ENCODE peak calls at places on chromosomes 4 and X, in four cellular contexts. J is H1, C is A549, L is WTC11. X is an unnamed sample.
A peak's percentile ranks its signal among the peaks of the same experiment; 100 is the strongest.

GRCh38 chr4:98260047-98260578 is 1.1 kb upstream of the RAP1GDS1 start:
- DNase-seq in C (peak; percentile 36), L (peak; percentile 56), J (no peak), X (peak; percentile 10)

GRCh38 chr4:15232725-15233597 is 194.9 kb upstream of the C1QTNF7 start:
- DNase-seq in J (no peak), C (no peak), L (no peak), X (peak; percentile 83)

GRCh38 chr4:14850374-14851097 is 151.7 kb upstream of the CPEB2 start:
- DNase-seq in L (no peak), J (no peak), C (no peak), X (no peak)

GRCh38 chrX:15566244-15566643 is 34.5 kb downstream of the ACE2 start:
- DNase-seq in L (no peak), C (no peak), J (no peak), X (no peak)

GRCh38 chr4:105280338-105280809 is 133.7 kb downstream of the TET2 start:
- DNase-seq in L (no peak), J (no peak), C (no peak), X (peak; percentile 97)

GRCh38 chr4:182062936-182063335 is 180.3 kb upstream of the TENM3 start:
- DNase-seq in C (no peak), J (no peak), L (no peak), X (peak; percentile 91)

GRCh38 chrX:42714981-42715688 is 62.8 kb downstream of the PPP1R2C start:
- DNase-seq in C (peak; percentile 20), J (peak; percentile 47), L (peak; percentile 58), X (no peak)

GRCh38 chrX:2708601-2709200 is 17.6 kb downstream of the CD99 start:
- DNase-seq in L (no peak), C (no peak), J (no peak), X (no peak)

GRCh38 chr4:30269850-30270249 is 450.3 kb upstream of the PCDH7 start:
- DNase-seq in C (no peak), L (no peak), J (no peak), X (no peak)

GRCh38 chr4:98747659-98748091 is 89.3 kb upstream of the TSPAN5 start:
- DNase-seq in J (no peak), L (no peak), C (no peak), X (no peak)

GRCh38 chrX:125205084-125205917 is 114.4 kb upstream of the TEX13C start:
- DNase-seq in J (peak; percentile 57), C (peak; percentile 41), L (peak; percentile 67), X (no peak)

GRCh38 chrX:125203737-125204578 is 115.7 kb upstream of the TEX13C start:
- DNase-seq in J (no peak), L (peak; percentile 46), C (no peak), X (no peak)

GRCh38 chrX:125202486-125203378 is 116.9 kb upstream of the TEX13C start:
- DNase-seq in C (no peak), L (peak; percentile 14), J (peak; percentile 48), X (no peak)

GRCh38 chrX:125203379-125203736 is 116.3 kb upstream of the TEX13C start:
- DNase-seq in C (no peak), L (no peak), J (peak; percentile 61), X (no peak)

DNA sequence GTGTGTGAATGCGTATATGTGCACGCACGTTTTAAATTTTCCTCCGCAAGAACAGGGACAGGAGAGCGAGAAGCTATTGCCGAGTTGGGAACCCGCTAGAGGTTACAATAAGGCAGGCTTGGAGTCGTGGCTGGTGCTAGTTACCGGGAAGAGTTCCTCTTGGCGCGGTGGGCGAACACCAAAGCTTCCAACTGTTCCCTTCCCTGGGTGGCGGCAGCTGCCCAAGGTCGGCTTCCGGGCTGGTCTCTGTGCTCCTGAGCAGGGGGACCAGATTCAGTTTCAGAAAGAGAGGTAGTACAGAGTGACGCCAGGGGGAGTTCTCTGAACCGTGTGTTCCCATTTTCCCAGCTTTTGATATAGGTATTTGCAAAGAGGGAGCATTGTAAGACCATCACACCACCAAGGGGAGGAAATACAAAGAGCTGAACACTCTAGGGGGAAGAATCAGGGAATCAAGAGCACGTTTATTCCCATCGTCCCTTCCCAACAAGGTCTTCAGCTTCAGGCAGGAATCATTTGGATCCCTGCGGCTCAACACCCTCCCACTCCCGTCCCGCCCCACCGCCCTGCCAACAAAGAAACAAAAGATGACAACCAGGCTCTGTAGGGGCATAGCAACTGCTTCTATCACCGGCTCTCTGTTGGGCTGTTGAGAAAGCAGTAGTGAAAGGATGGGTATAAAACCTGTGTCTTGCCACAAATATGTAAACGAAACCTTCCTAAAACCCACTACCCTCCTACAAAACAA is 113.6 kb upstream of the TEX13C start:
- DNase-seq in C (no peak), J (peak; percentile 45), L (peak; percentile 36), X (no peak)
- TF ChIP-seq USF2 in C (no peak), J (no peak), L (no peak), X (no peak)

GRCh38 chrX:130539721-130540321 is 138.0 kb downstream of the RBMX2 start:
- DNase-seq in L (peak; percentile 51), C (peak; percentile 25), J (peak; percentile 52), X (peak; percentile 45)
- TF ChIP-seq USF2 in L (no peak), C (no peak), J (no peak), X (no peak)

GRCh38 chr4:85127653-85128052 is 161.2 kb upstream of the WDFY3 start:
- DNase-seq in C (peak; percentile 35), L (peak; percentile 64), J (peak; percentile 62), X (no peak)
- TF ChIP-seq USF2 in C (peak; percentile 43), L (peak; percentile 80), J (peak; percentile 81), X (peak; percentile 72)

GRCh38 chr4:46124773-46125172 is 919 bp upstream of the GABRG1 start:
- DNase-seq in C (no peak), L (peak; percentile 66), J (peak; percentile 61), X (no peak)
- TF ChIP-seq USF2 in C (no peak), L (no peak), J (no peak), X (no peak)

DNA sequence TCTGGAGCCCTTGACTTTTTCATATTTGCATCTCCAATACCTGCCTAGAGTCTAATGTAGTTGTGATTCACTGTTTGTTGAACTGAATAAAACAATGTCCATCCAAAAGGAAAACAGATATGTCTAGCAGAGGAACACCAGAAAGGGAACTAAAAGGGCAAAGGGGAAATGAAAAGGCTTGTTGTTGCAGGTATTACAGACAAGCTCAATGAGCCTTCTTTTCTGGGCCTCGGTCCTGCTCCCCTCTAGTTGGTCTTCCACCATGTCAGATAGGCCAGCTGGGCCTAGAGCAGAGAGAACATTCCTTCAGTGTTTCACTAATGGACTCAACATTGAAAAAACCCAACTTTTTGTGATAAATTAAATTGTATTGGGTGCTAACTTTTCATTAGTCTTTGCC is 55.4 kb downstream of the ZFX start:
- DNase-seq in J (no peak), L (no peak), C (no peak), X (no peak)
- TF ChIP-seq USF2 in J (no peak), L (no peak), C (no peak), X (no peak)

X was measured in IMR-90.